ENCODE peak calls at places on chromosomes 7 and 10, in four cellular contexts. C is stomach, I is neural crest cell, X is mesothelial cell of epicardium. Y is an unnamed sample.

GRCh38 chr10:79056736-79057391 is 11.9 kb upstream of the ZMIZ1 start:
- DNase-seq in C (no peak), I (no peak), X (no peak), Y (no peak)

GRCh38 chr7:134916428-134916883 is 69.9 kb upstream of the AGBL3 start:
- DNase-seq in C (no peak), I (no peak), X (no peak), Y (no peak)

GRCh38 chr7:1545417-1546246 is 10.4 kb downstream of the TMEM184A start:
- DNase-seq in C (no peak), I (no peak), X (no peak), Y (no peak)

GRCh38 chr7:138889982-138890381 is 91.2 kb downstream of the KIAA1549 start:
- DNase-seq in C (no peak), I (no peak), X (no peak), Y (no peak)

GRCh38 chr7:155660758-155661093 is 16.3 kb downstream of the RBM33 start:
- DNase-seq in C (no peak), I (no peak), X (no peak), Y (no peak)

GRCh38 chr7:67423058-67423457 is 426.4 kb downstream of the TYW1 start:
- DNase-seq in C (no peak), I (no peak), X (no peak), Y (no peak)

GRCh38 chr10:8444630-8445029 is 390.1 kb downstream of the GATA3 start:
- DNase-seq in C (no peak), I (peak), X (no peak), Y (no peak)

GRCh38 chr10:52409195-52409594 is 95.1 kb downstream of the DKK1 start:
- DNase-seq in C (no peak), I (no peak), X (no peak), Y (no peak)

GRCh38 chr7:93178213-93178612 is 30.0 kb upstream of the SAMD9L start:
- DNase-seq in C (no peak), I (no peak), X (no peak), Y (no peak)

GRCh38 chr7:74399006-74399405 is 54.7 kb upstream of the GTF2IRD1 start:
- DNase-seq in C (no peak), I (no peak), X (no peak), Y (no peak)

GRCh38 chr7:85041599-85042216 is 145.1 kb downstream of the SEMA3D start:
- DNase-seq in C (peak), I (peak), X (peak), Y (peak)

GRCh38 chr10:70191906-70192305 is 21.6 kb upstream of the SAR1A start:
- DNase-seq in C (no peak), I (no peak), X (no peak), Y (no peak)

GRCh38 chr7:31023877-31024276 is 28.2 kb upstream of the ADCYAP1R1 start:
- DNase-seq in C (no peak), I (no peak), X (no peak), Y (no peak)

GRCh38 chr10:13018171-13018570 is 16.7 kb upstream of the CCDC3 start:
- DNase-seq in C (no peak), I (no peak), X (no peak), Y (no peak)

GRCh38 chr10:44180321-44181154 is 204.4 kb downstream of the CXCL12 start:
- DNase-seq in C (no peak), I (no peak), X (no peak), Y (no peak)

GRCh38 chr10:102773986-102774385 is 30.2 kb downstream of the WBP1L start:
- DNase-seq in C (no peak), I (no peak), X (no peak), Y (no peak)

GRCh38 chr10:66622050-66622449 is 303.8 kb upstream of the LRRTM3 start:
- DNase-seq in C (no peak), I (no peak), X (no peak), Y (no peak)

GRCh38 chr7:83629117-83629880 is 19.6 kb downstream of the SEMA3E start:
- DNase-seq in C (peak), I (no peak), X (no peak), Y (no peak)

GRCh38 chr10:29257106-29257783 is 31.6 kb upstream of the LYZL1 start:
- DNase-seq in C (no peak), I (no peak), X (no peak), Y (no peak)

GRCh38 chr7:48087349-48087748 is 1.7 kb upstream of the UPP1 start:
- DNase-seq in C (no peak), I (no peak), X (no peak), Y (no peak)

GRCh38 chr7:7595451-7595850 is 28.8 kb downstream of the MIOS start:
- DNase-seq in C (no peak), I (no peak), X (no peak), Y (no peak)

GRCh38 chr10:63758080-63758479 is 236.9 kb downstream of the REEP3 start:
- DNase-seq in C (peak), I (no peak), X (no peak), Y (no peak)

GRCh38 chr10:35594115-35594849 is 10.9 kb upstream of the GJD4 start:
- DNase-seq in C (no peak), I (no peak), X (no peak), Y (no peak)

GRCh38 chr7:26863504-26864308 is 684 bp downstream of the SKAP2 start:
- DNase-seq in C (no peak), I (peak), X (no peak), Y (peak)

GRCh38 chr10:132122097-132122861 is 56.5 kb downstream of the JAKMIP3 start:
- DNase-seq in C (no peak), I (no peak), X (no peak), Y (no peak)

GRCh38 chr10:142371-142770 is 7.1 kb downstream of the ZMYND11 start:
- DNase-seq in C (no peak), I (no peak), X (no peak), Y (no peak)

GRCh38 chr10:117804470-117805011 is 242.2 kb downstream of the RAB11FIP2 start:
- DNase-seq in C (no peak), I (no peak), X (no peak), Y (no peak)

GRCh38 chr7:157772486-157773130 is 435.8 kb downstream of the DNAJB6 start:
- DNase-seq in C (no peak), I (no peak), X (no peak), Y (no peak)

GRCh38 chr7:27576360-27576944 is 86.2 kb downstream of the HIBADH start:
- DNase-seq in C (no peak), I (no peak), X (no peak), Y (no peak)

GRCh38 chr7:158355456-158356065 is 232.1 kb downstream of the PTPRN2 start:
- DNase-seq in C (no peak), I (peak), X (no peak), Y (no peak)

GRCh38 chr7:136213012-136213411 is 235.9 kb upstream of the MTPN start:
- DNase-seq in C (no peak), I (no peak), X (no peak), Y (no peak)

GRCh38 chr7:133635541-133635940 is 382.7 kb downstream of the EXOC4 start:
- DNase-seq in C (no peak), I (no peak), X (no peak), Y (no peak)

GRCh38 chr10:52308251-52309031 is 5.6 kb upstream of the DKK1 start:
- DNase-seq in C (peak), I (peak), X (peak), Y (no peak)

GRCh38 chr10:75650648-75651047 is 219.2 kb downstream of the LRMDA start:
- DNase-seq in C (no peak), I (no peak), X (no peak), Y (no peak)

GRCh38 chr10:5453749-5454489 is 41.6 kb downstream of the NET1 start:
- DNase-seq in C (no peak), I (no peak), X (no peak), Y (no peak)

GRCh38 chr7:123211545-123211944 is 11.8 kb upstream of the SLC13A1 start:
- DNase-seq in C (no peak), I (no peak), X (no peak), Y (no peak)

GRCh38 chr7:2569421-2569820 is 10.6 kb downstream of the IQCE start:
- DNase-seq in C (no peak), I (no peak), X (no peak), Y (no peak)

GRCh38 chr7:2566348-2566889 is 7.6 kb downstream of the IQCE start:
- DNase-seq in C (no peak), I (no peak), X (no peak), Y (no peak)

GRCh38 chr7:2566890-2567662 is 8.3 kb downstream of the IQCE start:
- DNase-seq in C (no peak), I (no peak), X (no peak), Y (no peak)

GRCh38 chr7:2568521-2569223 is 9.9 kb downstream of the IQCE start:
- DNase-seq in C (no peak), I (no peak), X (no peak), Y (no peak)

GRCh38 chr7:2567663-2568238 is 9.0 kb downstream of the IQCE start:
- DNase-seq in C (no peak), I (no peak), X (no peak), Y (no peak)
- TF ChIP-seq CTCF in C (no peak), I (peak), X (no peak), Y (no peak)

GRCh38 chr10:116272497-116273221 is at the start of gene GFRA1:
- DNase-seq in C (no peak), I (peak), X (peak), Y (no peak)
- TF ChIP-seq CTCF in C (no peak), I (peak), X (peak), Y (no peak)

GRCh38 chr7:25856056-25856780 is 295.8 kb upstream of the NFE2L3 start:
- DNase-seq in C (no peak), I (no peak), X (no peak), Y (no peak)
- TF ChIP-seq CTCF in C (no peak), I (no peak), X (no peak), Y (no peak)

GRCh38 chr10:123367181-123367580 is 213.0 kb downstream of the BUB3 start:
- DNase-seq in C (no peak), I (no peak), X (no peak), Y (no peak)

GRCh38 chr10:123356799-123357198 is 202.6 kb downstream of the BUB3 start:
- DNase-seq in C (no peak), I (no peak), X (no peak), Y (no peak)

GRCh38 chr10:123359539-123359938 is 205.3 kb downstream of the BUB3 start:
- DNase-seq in C (no peak), I (no peak), X (no peak), Y (no peak)

GRCh38 chr10:123357363-123358075 is 203.3 kb downstream of the BUB3 start:
- DNase-seq in C (no peak), I (no peak), X (no peak), Y (no peak)

GRCh38 chr10:123361832-123362231 is 207.6 kb downstream of the BUB3 start:
- DNase-seq in C (no peak), I (no peak), X (no peak), Y (no peak)
- TF ChIP-seq CTCF in C (no peak), I (no peak), X (no peak), Y (no peak)

DNA sequence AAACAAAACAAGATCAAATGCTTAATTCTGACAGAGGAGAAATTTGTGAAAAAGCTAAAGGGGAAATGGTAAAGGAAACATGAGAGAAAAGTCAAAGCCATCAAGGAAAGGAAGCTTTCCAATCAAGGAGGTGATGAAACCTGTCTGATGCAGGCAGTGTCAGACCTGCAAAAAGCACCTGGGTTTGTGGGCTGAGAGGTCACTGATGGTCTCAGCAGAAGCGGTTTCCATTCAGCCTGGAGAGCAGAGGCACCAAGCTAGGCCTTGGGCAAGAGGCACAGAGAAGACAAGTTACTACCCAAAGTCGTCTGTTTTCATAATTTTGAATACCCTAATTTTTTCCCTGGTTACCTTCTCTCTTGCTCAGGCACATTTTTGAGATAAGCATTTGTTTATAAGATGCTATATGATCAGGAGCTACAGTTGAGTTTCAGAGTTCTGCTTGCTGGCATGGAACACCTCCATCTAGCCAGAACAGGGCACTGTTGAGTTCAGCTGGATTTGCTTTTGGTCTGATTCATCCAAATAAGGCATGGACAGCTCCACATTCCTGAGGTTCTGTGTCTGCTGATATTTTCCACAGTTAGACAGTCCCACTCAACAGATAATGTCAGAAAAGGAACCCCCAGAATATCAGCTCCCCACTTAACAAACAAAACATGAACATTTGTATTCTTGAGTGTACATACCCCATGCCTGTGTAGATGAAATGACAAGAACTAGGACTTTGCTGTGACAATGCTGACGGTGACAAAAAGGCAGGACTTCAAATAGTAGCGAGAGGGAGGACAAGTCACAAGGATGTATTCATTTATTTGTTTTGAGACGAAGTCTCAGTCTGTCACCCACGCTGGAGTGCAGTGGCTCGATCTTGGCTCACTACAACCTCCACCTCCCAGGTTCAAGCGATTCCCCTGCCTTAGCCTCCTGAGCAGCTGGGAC is 4.9 kb upstream of the PPIA start:
- DNase-seq in C (no peak), I (no peak), X (no peak), Y (no peak)
- TF ChIP-seq CTCF in C (no peak), I (no peak), X (no peak), Y (no peak)

Y was measured in omental fat pad.